ENCODE peak calls at places on chromosomes 7 and 10, in ten cellular contexts. Q, G, M, U, W, T, P, J, I and Y are unnamed samples.

GRCh38 chr10:132836248-132836831 is 50.4 kb upstream of the NKX6-2 start:
- DNase-seq in U (no peak), W (no peak), Q (no peak), I (no peak), J (no peak), M (no peak), P (no peak), G (no peak), T (no peak), Y (no peak)

GRCh38 chr10:79372871-79373270 is 25.6 kb downstream of the PPIF start:
- DNase-seq in U (no peak), G (no peak), I (no peak), J (no peak), M (no peak), T (no peak), Q (no peak), P (no peak), W (no peak), Y (no peak)

GRCh38 chr7:75804004-75804403 is 9.6 kb downstream of the CCL24 start:
- DNase-seq in I (no peak), W (no peak), U (no peak), G (no peak), P (no peak), Q (no peak), J (no peak), T (no peak), M (no peak), Y (no peak)

GRCh38 chr7:114345494-114345893 is 69.1 kb upstream of the FOXP2 start:
- DNase-seq in Q (no peak), W (no peak), J (no peak), U (no peak), G (peak), T (no peak), P (peak), I (no peak), M (peak), Y (no peak)

GRCh38 chr7:75931676-75932075 is 16.7 kb downstream of the POR start:
- DNase-seq in G (no peak), I (no peak), J (no peak), W (no peak), T (no peak), M (no peak), U (no peak), P (no peak), Q (no peak), Y (no peak)

GRCh38 chr10:7162331-7162730 is 248.5 kb downstream of the SFMBT2 start:
- DNase-seq in P (no peak), W (no peak), J (no peak), I (no peak), G (no peak), M (no peak), U (no peak), T (no peak), Q (no peak), Y (no peak)

GRCh38 chr7:20624666-20625385 is 9.4 kb downstream of the ABCB5 start:
- DNase-seq in W (no peak), G (no peak), I (no peak), M (no peak), P (no peak), Q (no peak), T (no peak), J (no peak), U (no peak), Y (peak)

GRCh38 chr10:73758704-73759511 is 14.7 kb downstream of the SEC24C start:
- DNase-seq in U (no peak), Q (no peak), I (no peak), J (no peak), T (no peak), W (no peak), P (no peak), M (no peak), G (no peak), Y (no peak)

GRCh38 chr7:4399121-4399520 is 283.0 kb upstream of the FOXK1 start:
- DNase-seq in U (no peak), I (no peak), J (no peak), M (no peak), P (no peak), G (no peak), W (no peak), Q (no peak), T (no peak), Y (no peak)

GRCh38 chr7:155511597-155511996 is 34.8 kb downstream of the CNPY1 start:
- DNase-seq in I (no peak), Q (no peak), J (no peak), P (no peak), U (no peak), W (no peak), G (no peak), T (no peak), M (no peak), Y (no peak)

GRCh38 chr10:43287056-43288007 is 20.5 kb upstream of the RASGEF1A start:
- DNase-seq in U (no peak), I (peak), G (no peak), W (no peak), M (peak), J (no peak), T (peak), P (peak), Q (peak), Y (peak)

GRCh38 chr10:79068203-79068561 is 584 bp upstream of the ZMIZ1 start:
- DNase-seq in M (no peak), Q (no peak), U (no peak), J (no peak), P (peak), G (no peak), T (peak), W (no peak), I (no peak), Y (peak)

GRCh38 chr7:112449353-112449752 is 907 bp upstream of the IFRD1 start:
- DNase-seq in U (no peak), M (peak), I (peak), G (peak), P (peak), Q (peak), J (peak), W (no peak), T (peak), Y (peak)

GRCh38 chr7:152516216-152516615 is 80.4 kb upstream of the KMT2C start:
- DNase-seq in U (no peak), I (no peak), M (no peak), Q (no peak), J (no peak), W (no peak), T (no peak), G (no peak), P (no peak), Y (no peak)

GRCh38 chr10:78359641-78360091 is 326.0 kb downstream of the RPS24 start:
- DNase-seq in Q (no peak), P (no peak), U (no peak), J (no peak), I (no peak), M (no peak), T (no peak), G (no peak), W (no peak), Y (no peak)

GRCh38 chr10:86401588-86402282 is 35.1 kb upstream of the GRID1 start:
- DNase-seq in U (peak), W (no peak), G (no peak), I (no peak), T (peak), M (no peak), P (peak), J (no peak), Q (no peak), Y (peak)

GRCh38 chr7:128347573-128348147 is 4.0 kb upstream of the RBM28 start:
- DNase-seq in M (peak), I (peak), J (peak), Q (no peak), T (peak), W (no peak), P (peak), G (peak), U (peak), Y (peak)

GRCh38 chr7:27952393-27953290 is 212.7 kb downstream of the TAX1BP1 start:
- DNase-seq in G (no peak), P (peak), J (no peak), M (no peak), I (no peak), U (no peak), T (no peak), Q (no peak), W (no peak), Y (no peak)

GRCh38 chr10:15898046-15898445 is 37.7 kb upstream of the MINDY3 start:
- DNase-seq in U (no peak), M (peak), W (no peak), T (no peak), G (peak), Q (no peak), I (no peak), P (peak), J (no peak), Y (no peak)